ENCODE peak calls at places on chromosomes 11 and 22, in six cellular contexts. Y is ACHN; A is colonic mucosa; E is activated gamma-delta T cell treated with anti-CD3 and anti-CD28 coated beads, Interleukin-2, amount 50 U/mL, for 16 hours; U is EL; Q is BE2C. X is an unnamed sample.

GRCh38 chr11:34266090-34266912 is 91.5 kb downstream of the ABTB2 start:
- DNase-seq in Q (no peak), A (no peak), E (no peak), Y (peak), U (peak), X (peak)

GRCh38 chr22:38218661-38219331 is 17.0 kb downstream of the MAFF start:
- DNase-seq in Q (no peak), Y (peak), A (peak), E (no peak), U (peak), X (peak)

GRCh38 chr11:11636671-11637070 is 14.9 kb upstream of the GALNT18 start:
- DNase-seq in Y (no peak), A (no peak), E (no peak), U (no peak), Q (no peak), X (no peak)

GRCh38 chr11:97860237-97860636 is 1160.5 kb upstream of the CNTN5 start:
- DNase-seq in Y (no peak), E (no peak), U (no peak), A (no peak), Q (no peak), X (no peak)

GRCh38 chr11:69788956-69789355 is 13.8 kb upstream of the FGF4 start:
- DNase-seq in E (no peak), Y (no peak), Q (no peak), A (no peak), U (no peak), X (no peak)

GRCh38 chr22:38069372-38070249 is 12.4 kb downstream of the PICK1 start:
- DNase-seq in Q (peak), A (peak), Y (peak), E (no peak), U (no peak), X (no peak)

GRCh38 chr22:39939830-39940229 is 20.4 kb upstream of the TMA7B start:
- DNase-seq in Q (no peak), Y (no peak), A (no peak), E (no peak), U (no peak), X (no peak)

GRCh38 chr11:2151500-2152257 is 9.3 kb downstream of the INS start:
- DNase-seq in Q (peak), U (peak), Y (peak), E (peak), A (peak), X (peak)

GRCh38 chr11:61083601-61084147 is 18.6 kb upstream of the CD5 start:
- DNase-seq in U (no peak), A (no peak), Q (no peak), Y (no peak), E (no peak), X (no peak)

GRCh38 chr22:19886605-19887250 is 32.1 kb upstream of the GNB1L start:
- DNase-seq in E (no peak), A (no peak), U (peak), Q (peak), Y (no peak), X (no peak)

GRCh38 chr22:21587803-21588611 is 20.5 kb downstream of the UBE2L3 start:
- DNase-seq in U (peak), Y (no peak), E (no peak), Q (no peak), A (no peak), X (no peak)

GRCh38 chr11:65219930-65220213 is 38.1 kb downstream of the CAPN1 start:
- DNase-seq in Q (no peak), Y (no peak), A (no peak), E (no peak), U (peak), X (no peak)

GRCh38 chr11:94043241-94043640 is 22.1 kb downstream of the HEPHL1 start:
- DNase-seq in U (no peak), Q (no peak), A (no peak), E (no peak), Y (no peak), X (no peak)

X was measured in SW480.